ENCODE peak calls at places on chromosomes 11 and 22, in ten cellular contexts. One of them, this sample, is unnamed.
A peak's percentile ranks its signal among the peaks of the same experiment; 100 is the strongest.

GRCh38 chr11:78192911-78193341 is 4.2 kb downstream of the USP35 start:
- DNase-seq in left lung: no peak
- DNase-seq in HFFc6: no peak
- DNase-seq in body of pancreas: peak; percentile 8
- DNase-seq in SJSA1: no peak
- DNase-seq in astrocyte of the spinal cord: no peak
- DNase-seq in stimulated activated CD4-positive, alpha-beta T cell treated with anti-CD3 and anti-CD28 coated beads, Interleukin-1b, Interleukin-23, amount 100 ng/mL, for 24 hours: no peak
- DNase-seq in chondrocyte: no peak
- DNase-seq in GM20000: no peak
- DNase-seq in amniotic stem cell: no peak
- DNase-seq in this sample: no peak

GRCh38 chr11:62988281-62988680 is 3.5 kb upstream of the SLC22A6 start:
- DNase-seq in SJSA1: no peak
- DNase-seq in left lung: no peak
- DNase-seq in body of pancreas: no peak
- DNase-seq in stimulated activated CD4-positive, alpha-beta T cell treated with anti-CD3 and anti-CD28 coated beads, Interleukin-1b, Interleukin-23, amount 100 ng/mL, for 24 hours: no peak
- DNase-seq in amniotic stem cell: no peak
- DNase-seq in HFFc6: no peak
- DNase-seq in chondrocyte: no peak
- DNase-seq in GM20000: no peak
- DNase-seq in astrocyte of the spinal cord: no peak
- DNase-seq in this sample: no peak

GRCh38 chr11:24400059-24400665 is 96.7 kb upstream of the LUZP2 start:
- DNase-seq in stimulated activated CD4-positive, alpha-beta T cell treated with anti-CD3 and anti-CD28 coated beads, Interleukin-1b, Interleukin-23, amount 100 ng/mL, for 24 hours: no peak
- DNase-seq in left lung: no peak
- DNase-seq in chondrocyte: no peak
- DNase-seq in body of pancreas: no peak
- DNase-seq in SJSA1: no peak
- DNase-seq in amniotic stem cell: no peak
- DNase-seq in astrocyte of the spinal cord: no peak
- DNase-seq in HFFc6: no peak
- DNase-seq in GM20000: no peak
- DNase-seq in this sample: no peak

GRCh38 chr22:41009222-41009948 is 58.2 kb downstream of the RBX1 start:
- DNase-seq in amniotic stem cell: no peak
- DNase-seq in body of pancreas: no peak
- DNase-seq in HFFc6: peak; percentile 44
- DNase-seq in chondrocyte: no peak
- DNase-seq in stimulated activated CD4-positive, alpha-beta T cell treated with anti-CD3 and anti-CD28 coated beads, Interleukin-1b, Interleukin-23, amount 100 ng/mL, for 24 hours: no peak
- DNase-seq in SJSA1: no peak
- DNase-seq in astrocyte of the spinal cord: peak; percentile 64
- DNase-seq in GM20000: no peak
- DNase-seq in left lung: peak; percentile 70
- DNase-seq in this sample: no peak

GRCh38 chr11:47967577-47968230 is 12.7 kb upstream of the PTPRJ start:
- DNase-seq in astrocyte of the spinal cord: no peak
- DNase-seq in left lung: no peak
- DNase-seq in amniotic stem cell: no peak
- DNase-seq in chondrocyte: no peak
- DNase-seq in HFFc6: no peak
- DNase-seq in body of pancreas: no peak
- DNase-seq in SJSA1: no peak
- DNase-seq in stimulated activated CD4-positive, alpha-beta T cell treated with anti-CD3 and anti-CD28 coated beads, Interleukin-1b, Interleukin-23, amount 100 ng/mL, for 24 hours: no peak
- DNase-seq in GM20000: no peak
- DNase-seq in this sample: no peak

GRCh38 chr11:130897262-130898182 is 18.8 kb downstream of the SNX19 start:
- DNase-seq in GM20000: no peak
- DNase-seq in astrocyte of the spinal cord: peak; percentile 83
- DNase-seq in stimulated activated CD4-positive, alpha-beta T cell treated with anti-CD3 and anti-CD28 coated beads, Interleukin-1b, Interleukin-23, amount 100 ng/mL, for 24 hours: no peak
- DNase-seq in body of pancreas: peak; percentile 59
- DNase-seq in SJSA1: peak; percentile 81
- DNase-seq in chondrocyte: no peak
- DNase-seq in left lung: peak; percentile 76
- DNase-seq in HFFc6: no peak
- DNase-seq in amniotic stem cell: no peak
- DNase-seq in this sample: peak; percentile 95

GRCh38 chr11:116606060-116606459 is 166.7 kb downstream of the BUD13 start:
- DNase-seq in chondrocyte: no peak
- DNase-seq in body of pancreas: no peak
- DNase-seq in astrocyte of the spinal cord: no peak
- DNase-seq in HFFc6: no peak
- DNase-seq in stimulated activated CD4-positive, alpha-beta T cell treated with anti-CD3 and anti-CD28 coated beads, Interleukin-1b, Interleukin-23, amount 100 ng/mL, for 24 hours: no peak
- DNase-seq in GM20000: no peak
- DNase-seq in SJSA1: no peak
- DNase-seq in amniotic stem cell: no peak
- DNase-seq in left lung: no peak
- DNase-seq in this sample: no peak

GRCh38 chr11:11916981-11917399 is 75.2 kb downstream of the USP47 start:
- DNase-seq in HFFc6: peak; percentile 78
- DNase-seq in body of pancreas: no peak
- DNase-seq in SJSA1: peak; percentile 33
- DNase-seq in left lung: no peak
- DNase-seq in stimulated activated CD4-positive, alpha-beta T cell treated with anti-CD3 and anti-CD28 coated beads, Interleukin-1b, Interleukin-23, amount 100 ng/mL, for 24 hours: no peak
- DNase-seq in astrocyte of the spinal cord: peak; percentile 88
- DNase-seq in GM20000: no peak
- DNase-seq in amniotic stem cell: peak; percentile 30
- DNase-seq in chondrocyte: no peak
- DNase-seq in this sample: no peak

GRCh38 chr22:32822188-32822877 is 20.8 kb downstream of the TIMP3 start:
- DNase-seq in left lung: no peak
- DNase-seq in GM20000: no peak
- DNase-seq in stimulated activated CD4-positive, alpha-beta T cell treated with anti-CD3 and anti-CD28 coated beads, Interleukin-1b, Interleukin-23, amount 100 ng/mL, for 24 hours: no peak
- DNase-seq in astrocyte of the spinal cord: no peak
- DNase-seq in amniotic stem cell: no peak
- DNase-seq in HFFc6: no peak
- DNase-seq in chondrocyte: no peak
- DNase-seq in body of pancreas: no peak
- DNase-seq in SJSA1: no peak
- DNase-seq in this sample: no peak

GRCh38 chr11:19499999-19500398 is 212.6 kb upstream of the NAV2 start:
- DNase-seq in SJSA1: no peak
- DNase-seq in left lung: no peak
- DNase-seq in GM20000: no peak
- DNase-seq in HFFc6: peak; percentile 77
- DNase-seq in amniotic stem cell: no peak
- DNase-seq in chondrocyte: no peak
- DNase-seq in stimulated activated CD4-positive, alpha-beta T cell treated with anti-CD3 and anti-CD28 coated beads, Interleukin-1b, Interleukin-23, amount 100 ng/mL, for 24 hours: no peak
- DNase-seq in body of pancreas: no peak
- DNase-seq in astrocyte of the spinal cord: no peak
- DNase-seq in this sample: no peak

GRCh38 chr11:90133560-90134145 is 810 bp upstream of the NAALAD2 start:
- DNase-seq in astrocyte of the spinal cord: no peak
- DNase-seq in SJSA1: no peak
- DNase-seq in HFFc6: no peak
- DNase-seq in body of pancreas: no peak
- DNase-seq in GM20000: no peak
- DNase-seq in left lung: no peak
- DNase-seq in stimulated activated CD4-positive, alpha-beta T cell treated with anti-CD3 and anti-CD28 coated beads, Interleukin-1b, Interleukin-23, amount 100 ng/mL, for 24 hours: no peak
- DNase-seq in chondrocyte: no peak
- DNase-seq in amniotic stem cell: no peak
- DNase-seq in this sample: no peak

GRCh38 chr11:116857316-116857715 is 19.9 kb upstream of the APOA1 start:
- DNase-seq in chondrocyte: no peak
- DNase-seq in stimulated activated CD4-positive, alpha-beta T cell treated with anti-CD3 and anti-CD28 coated beads, Interleukin-1b, Interleukin-23, amount 100 ng/mL, for 24 hours: no peak
- DNase-seq in body of pancreas: no peak
- DNase-seq in amniotic stem cell: no peak
- DNase-seq in astrocyte of the spinal cord: no peak
- DNase-seq in GM20000: no peak
- DNase-seq in HFFc6: no peak
- DNase-seq in SJSA1: no peak
- DNase-seq in left lung: no peak
- DNase-seq in this sample: no peak

GRCh38 chr22:21659864-21660525 is 5.8 kb upstream of the PPIL2 start:
- DNase-seq in GM20000: no peak
- DNase-seq in left lung: no peak
- DNase-seq in body of pancreas: no peak
- DNase-seq in SJSA1: no peak
- DNase-seq in amniotic stem cell: no peak
- DNase-seq in astrocyte of the spinal cord: no peak
- DNase-seq in HFFc6: no peak
- DNase-seq in chondrocyte: no peak
- DNase-seq in stimulated activated CD4-positive, alpha-beta T cell treated with anti-CD3 and anti-CD28 coated beads, Interleukin-1b, Interleukin-23, amount 100 ng/mL, for 24 hours: no peak
- DNase-seq in this sample: no peak

GRCh38 chr11:104164028-104164520 is at the start of gene PDGFD:
- DNase-seq in amniotic stem cell: peak; percentile 33
- DNase-seq in SJSA1: peak; percentile 60
- DNase-seq in stimulated activated CD4-positive, alpha-beta T cell treated with anti-CD3 and anti-CD28 coated beads, Interleukin-1b, Interleukin-23, amount 100 ng/mL, for 24 hours: no peak
- DNase-seq in HFFc6: peak; percentile 10
- DNase-seq in astrocyte of the spinal cord: peak; percentile 59
- DNase-seq in chondrocyte: peak; percentile 67
- DNase-seq in GM20000: peak; percentile 62
- DNase-seq in body of pancreas: peak; percentile 87
- DNase-seq in left lung: peak; percentile 81
- DNase-seq in this sample: peak; percentile 89

GRCh38 chr22:39226353-39226752 is 18.4 kb downstream of the PDGFB start:
- DNase-seq in stimulated activated CD4-positive, alpha-beta T cell treated with anti-CD3 and anti-CD28 coated beads, Interleukin-1b, Interleukin-23, amount 100 ng/mL, for 24 hours: no peak
- DNase-seq in chondrocyte: no peak
- DNase-seq in body of pancreas: no peak
- DNase-seq in amniotic stem cell: no peak
- DNase-seq in astrocyte of the spinal cord: no peak
- DNase-seq in HFFc6: no peak
- DNase-seq in SJSA1: no peak
- DNase-seq in left lung: peak; percentile 41
- DNase-seq in GM20000: no peak
- DNase-seq in this sample: no peak

GRCh38 chr22:28911777-28912669 is 28.7 kb downstream of the ZNRF3 start:
- DNase-seq in amniotic stem cell: no peak
- DNase-seq in left lung: no peak
- DNase-seq in HFFc6: peak; percentile 4
- DNase-seq in astrocyte of the spinal cord: no peak
- DNase-seq in SJSA1: peak; percentile 83
- DNase-seq in body of pancreas: no peak
- DNase-seq in chondrocyte: no peak
- DNase-seq in GM20000: no peak
- DNase-seq in stimulated activated CD4-positive, alpha-beta T cell treated with anti-CD3 and anti-CD28 coated beads, Interleukin-1b, Interleukin-23, amount 100 ng/mL, for 24 hours: no peak
- DNase-seq in this sample: no peak

GRCh38 chr11:46674463-46675287 is 25.7 kb downstream of the ARHGAP1 start:
- DNase-seq in chondrocyte: peak; percentile 56
- DNase-seq in body of pancreas: no peak
- DNase-seq in SJSA1: no peak
- DNase-seq in stimulated activated CD4-positive, alpha-beta T cell treated with anti-CD3 and anti-CD28 coated beads, Interleukin-1b, Interleukin-23, amount 100 ng/mL, for 24 hours: no peak
- DNase-seq in left lung: no peak
- DNase-seq in amniotic stem cell: no peak
- DNase-seq in HFFc6: no peak
- DNase-seq in GM20000: no peak
- DNase-seq in astrocyte of the spinal cord: peak; percentile 22
- DNase-seq in this sample: no peak

GRCh38 chr11:119726585-119727522 is 2.1 kb downstream of the NECTIN1 start:
- DNase-seq in stimulated activated CD4-positive, alpha-beta T cell treated with anti-CD3 and anti-CD28 coated beads, Interleukin-1b, Interleukin-23, amount 100 ng/mL, for 24 hours: no peak
- DNase-seq in body of pancreas: peak; percentile 37
- DNase-seq in amniotic stem cell: no peak
- DNase-seq in HFFc6: no peak
- DNase-seq in astrocyte of the spinal cord: no peak
- DNase-seq in left lung: peak; percentile 22
- DNase-seq in chondrocyte: no peak
- DNase-seq in GM20000: no peak
- DNase-seq in SJSA1: no peak
- DNase-seq in this sample: no peak

GRCh38 chr22:21802056-21802455 is 65.4 kb downstream of the MAPK1 start:
- DNase-seq in body of pancreas: no peak
- DNase-seq in astrocyte of the spinal cord: no peak
- DNase-seq in chondrocyte: no peak
- DNase-seq in GM20000: no peak
- DNase-seq in stimulated activated CD4-positive, alpha-beta T cell treated with anti-CD3 and anti-CD28 coated beads, Interleukin-1b, Interleukin-23, amount 100 ng/mL, for 24 hours: no peak
- DNase-seq in SJSA1: no peak
- DNase-seq in left lung: no peak
- DNase-seq in HFFc6: no peak
- DNase-seq in amniotic stem cell: no peak
- DNase-seq in this sample: no peak

GRCh38 chr22:30801695-30802094 is 107.0 kb downstream of the OSBP2 start:
- DNase-seq in left lung: no peak
- DNase-seq in chondrocyte: no peak
- DNase-seq in astrocyte of the spinal cord: no peak
- DNase-seq in stimulated activated CD4-positive, alpha-beta T cell treated with anti-CD3 and anti-CD28 coated beads, Interleukin-1b, Interleukin-23, amount 100 ng/mL, for 24 hours: no peak
- DNase-seq in HFFc6: no peak
- DNase-seq in SJSA1: no peak
- DNase-seq in GM20000: no peak
- DNase-seq in body of pancreas: no peak
- DNase-seq in amniotic stem cell: no peak
- DNase-seq in this sample: no peak